ENCODE peak calls at places on chromosomes 1 and 21, in four cellular contexts. G, C, R and H are unnamed samples. For H3K4me1, the result is how much of the 10 kb centered on the place peaks cover.

GRCh38 chr1:15249032-15249601 is 2.1 kb downstream of the FHAD1 start:
- DNase-seq in G (no peak), R (no peak), C (no peak), H (no peak)

GRCh38 chr1:199859525-199859924 is 168.0 kb upstream of the NR5A2 start:
- DNase-seq in C (no peak), R (no peak), G (no peak), H (no peak)

GRCh38 chr21:31564439-31564838 is 95.1 kb upstream of the SOD1 start:
- DNase-seq in C (no peak), R (no peak), G (no peak), H (no peak)

GRCh38 chr1:5311147-5311546 is 656.7 kb downstream of the AJAP1 start:
- DNase-seq in G (no peak), R (no peak), C (no peak), H (no peak)

GRCh38 chr1:11713095-11713494 is 21.6 kb downstream of the DRAXIN start:
- DNase-seq in G (no peak), C (no peak), R (no peak), H (no peak)

GRCh38 chr1:73604739-73605138 is 593.2 kb downstream of the LRRIQ3 start:
- DNase-seq in R (no peak), G (no peak), C (no peak), H (no peak)

GRCh38 chr1:55155522-55155921 is 59.6 kb downstream of the USP24 start:
- DNase-seq in C (no peak), G (no peak), R (peak), H (peak)

GRCh38 chr1:74468982-74469603 is 43.3 kb downstream of the LRRC53 start:
- DNase-seq in G (no peak), C (no peak), R (no peak), H (no peak)

GRCh38 chr1:119549719-119550141 is 42.7 kb downstream of the HSD3B1 start:
- DNase-seq in C (no peak), G (peak), R (no peak), H (no peak)

GRCh38 chr1:2386636-2387611 is 4.4 kb downstream of the MORN1 start:
- DNase-seq in G (peak), C (no peak), R (peak), H (no peak)

GRCh38 chr1:151816548-151816947 is 11.3 kb upstream of the LINGO4 start:
- DNase-seq in R (no peak), G (no peak), C (no peak), H (no peak)

GRCh38 chr1:166691476-166691875 is 147.8 kb upstream of the POGK start:
- DNase-seq in C (no peak), G (no peak), R (no peak), H (no peak)

GRCh38 chr21:42148584-42148983 is 70.4 kb upstream of the ABCG1 start:
- DNase-seq in C (no peak), G (peak), R (no peak), H (no peak)

GRCh38 chr1:17887646-17888395 is 132.7 kb downstream of the ACTL8 start:
- DNase-seq in C (no peak), R (no peak), G (no peak), H (no peak)

GRCh38 chr1:247496581-247497285 is 38.8 kb upstream of the OR2B11 start:
- DNase-seq in G (no peak), C (no peak), R (no peak), H (no peak)

GRCh38 chr21:33763573-33763881 is 121.2 kb downstream of the ITSN1 start:
- DNase-seq in G (no peak), R (no peak), C (no peak), H (no peak)

GRCh38 chr21:42232176-42232825 is 13.4 kb downstream of the ABCG1 start:
- DNase-seq in G (no peak), C (no peak), R (peak), H (no peak)

GRCh38 chr1:161083743-161084084 is 5.6 kb downstream of the NECTIN4 start:
- DNase-seq in G (no peak), R (no peak), C (no peak), H (no peak)

GRCh38 chr1:161082483-161082882 is 6.9 kb downstream of the NECTIN4 start:
- DNase-seq in G (no peak), R (no peak), C (no peak), H (no peak)

GRCh38 chr1:161082996-161083742 is 6.2 kb downstream of the NECTIN4 start:
- DNase-seq in G (no peak), R (peak), C (no peak), H (peak)

GRCh38 chr1:161085165-161085564 is 4.2 kb downstream of the NECTIN4 start:
- DNase-seq in R (no peak), G (no peak), C (no peak), H (no peak)

GRCh38 chr1:161084205-161084988 is 5.0 kb downstream of the NECTIN4 start:
- DNase-seq in G (no peak), R (no peak), C (no peak), H (no peak)
- H3K4me1 ChIP-seq in G (under half), R (under half), C (under half), H (under half)

GRCh38 chr1:156711011-156711817 is 5.8 kb upstream of the CRABP2 start:
- DNase-seq in G (no peak), R (no peak), C (no peak), H (no peak)
- H3K4me1 ChIP-seq in G (under half), R (under half), C (under half), H (under half)

DNA sequence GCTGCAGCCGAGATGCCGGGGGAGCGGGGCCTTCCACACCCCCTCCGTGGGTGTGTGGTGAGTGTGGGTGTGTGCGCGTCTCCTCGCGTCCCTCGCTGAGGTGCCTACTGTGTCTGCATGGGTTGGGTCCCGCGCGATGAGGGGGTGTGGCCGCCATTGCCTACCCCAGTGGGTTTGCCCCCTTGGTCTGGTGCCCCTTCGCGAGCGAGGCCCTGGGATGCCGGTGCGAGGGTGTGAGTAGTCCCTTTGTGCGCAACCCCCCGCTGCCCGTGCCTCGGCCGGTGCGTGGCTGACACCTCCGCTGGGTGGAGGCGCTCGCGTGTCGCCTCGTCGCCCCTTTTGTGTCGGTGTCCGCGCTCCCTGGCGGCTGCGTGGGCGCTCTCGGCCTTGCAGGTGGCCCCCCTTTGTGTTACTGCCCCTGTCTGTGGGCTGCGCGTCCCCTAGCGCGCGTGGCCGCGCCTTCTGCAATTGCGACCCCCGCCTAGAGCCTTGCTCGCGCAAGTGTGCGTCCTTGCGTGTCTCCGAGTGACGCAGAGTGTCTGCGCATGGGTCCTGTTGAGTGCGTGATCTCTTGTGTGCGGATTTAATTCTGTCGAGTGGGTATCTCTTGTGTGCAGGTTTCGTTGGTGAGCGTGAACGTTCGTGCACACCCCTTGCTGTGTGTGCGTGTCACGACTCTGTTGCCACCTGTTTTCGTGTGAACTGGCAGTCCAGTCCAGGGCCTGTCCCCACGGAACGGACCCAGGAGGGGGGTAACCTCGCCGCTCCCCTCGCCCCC is 552 bp downstream of the TTC3 start:
- DNase-seq in G (peak), R (no peak), C (peak), H (peak)
- H3K4me1 ChIP-seq in G (under half), R (under half), C (under half), H (under half)

GRCh38 chr1:187847531-187847930 is 1018.8 kb downstream of the PLA2G4A start:
- DNase-seq in R (no peak), C (no peak), G (no peak), H (no peak)
- H3K4me1 ChIP-seq in R (under half), C (under half), G (under half), H (under half)

DNA sequence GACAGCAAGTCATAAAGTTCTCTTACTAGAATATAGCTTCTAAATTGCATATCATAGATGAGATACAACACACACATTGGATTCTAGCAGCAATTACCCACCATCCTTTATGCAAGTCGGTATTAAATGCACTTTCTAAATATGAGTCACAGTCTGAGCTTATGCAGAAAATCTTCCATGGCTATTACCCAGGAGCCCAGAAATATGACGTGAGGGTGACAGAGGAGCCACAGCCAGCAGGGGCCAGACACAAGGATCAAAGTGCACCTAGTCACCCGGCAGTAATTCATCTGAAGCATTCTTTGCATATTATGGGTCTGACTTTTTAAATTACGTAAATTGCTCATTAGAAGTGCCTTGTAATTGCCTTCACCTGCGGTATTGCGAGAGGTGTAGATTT is 470.2 kb upstream of the VAMP3 start:
- DNase-seq in R (no peak), C (no peak), G (no peak), H (no peak)
- H3K4me1 ChIP-seq in R (under half), C (under half), G (under half), H (under half)

DNA sequence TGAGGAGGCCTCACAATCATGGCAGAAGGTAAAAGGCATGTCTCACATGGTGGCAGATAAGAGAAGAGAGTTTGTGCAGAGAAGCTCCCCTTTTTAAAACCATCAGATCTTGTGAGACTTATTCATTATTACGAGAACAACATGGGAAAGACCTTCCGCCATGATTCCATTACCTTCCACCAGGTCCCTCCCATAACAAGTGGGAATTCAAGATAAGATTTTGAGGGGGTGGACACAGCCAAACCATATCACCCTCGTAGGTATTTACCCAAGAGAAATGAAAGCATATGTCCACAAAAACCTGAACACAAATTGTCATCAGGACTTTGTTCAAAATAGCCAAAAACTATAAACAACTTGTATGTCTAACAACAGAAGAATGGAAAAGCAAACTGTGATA is 45.9 kb upstream of the TENT5C start:
- DNase-seq in C (no peak), R (no peak), G (no peak), H (no peak)
- H3K4me1 ChIP-seq in C (under half), R (under half), G (under half), H (under half)

DNA sequence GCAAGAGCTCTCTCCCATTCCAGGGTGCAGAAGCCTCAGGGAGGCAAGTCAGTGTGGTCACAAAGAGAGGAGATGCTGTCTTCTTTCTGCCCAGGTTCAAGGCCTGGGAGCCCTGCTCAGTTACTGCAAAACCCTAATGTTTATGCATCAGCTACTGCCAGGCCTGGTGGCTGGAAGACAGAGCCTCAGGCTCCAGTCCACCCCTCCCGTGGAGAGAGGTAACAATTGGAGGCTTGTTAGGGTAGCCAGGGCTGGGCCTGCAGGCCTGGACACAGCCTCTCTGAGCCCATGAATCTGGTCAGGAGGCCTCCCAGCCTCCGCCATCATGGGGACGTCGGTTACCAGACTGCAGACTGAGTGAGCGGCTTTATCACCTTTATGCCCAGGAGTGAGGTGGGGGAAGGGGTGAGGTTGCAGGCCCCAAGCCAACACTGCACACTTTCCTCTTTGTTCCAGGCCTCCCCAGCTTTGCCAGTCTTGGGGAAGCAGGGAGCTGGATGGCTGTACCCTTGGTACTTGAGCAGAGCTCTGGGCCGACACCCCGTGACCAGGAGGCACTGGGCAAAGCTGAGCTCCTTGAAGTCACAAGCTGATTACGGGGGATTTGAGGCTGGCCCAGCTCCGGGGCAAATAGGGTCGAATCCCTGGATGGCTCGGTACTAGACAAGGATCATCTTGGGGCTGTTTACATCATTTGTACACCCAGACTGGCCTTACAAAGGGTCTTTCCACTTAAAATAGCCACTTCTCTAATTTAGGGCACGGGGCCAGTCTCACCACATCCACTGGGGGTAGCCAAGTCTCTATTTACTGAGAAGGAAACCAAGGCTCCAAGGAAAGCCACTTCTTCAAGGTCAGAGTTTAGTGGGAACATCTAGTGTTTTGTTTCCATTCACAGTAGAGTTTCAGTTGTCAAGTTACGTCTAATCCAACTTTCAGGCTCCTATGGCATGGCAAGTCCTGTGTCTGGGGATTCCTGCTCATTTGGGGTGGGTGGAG is 5.2 kb downstream of the SLC2A1 start:
- DNase-seq in C (no peak), R (no peak), G (no peak), H (no peak)
- H3K4me1 ChIP-seq in C (half or more), R (under half), G (under half), H (under half)

DNA sequence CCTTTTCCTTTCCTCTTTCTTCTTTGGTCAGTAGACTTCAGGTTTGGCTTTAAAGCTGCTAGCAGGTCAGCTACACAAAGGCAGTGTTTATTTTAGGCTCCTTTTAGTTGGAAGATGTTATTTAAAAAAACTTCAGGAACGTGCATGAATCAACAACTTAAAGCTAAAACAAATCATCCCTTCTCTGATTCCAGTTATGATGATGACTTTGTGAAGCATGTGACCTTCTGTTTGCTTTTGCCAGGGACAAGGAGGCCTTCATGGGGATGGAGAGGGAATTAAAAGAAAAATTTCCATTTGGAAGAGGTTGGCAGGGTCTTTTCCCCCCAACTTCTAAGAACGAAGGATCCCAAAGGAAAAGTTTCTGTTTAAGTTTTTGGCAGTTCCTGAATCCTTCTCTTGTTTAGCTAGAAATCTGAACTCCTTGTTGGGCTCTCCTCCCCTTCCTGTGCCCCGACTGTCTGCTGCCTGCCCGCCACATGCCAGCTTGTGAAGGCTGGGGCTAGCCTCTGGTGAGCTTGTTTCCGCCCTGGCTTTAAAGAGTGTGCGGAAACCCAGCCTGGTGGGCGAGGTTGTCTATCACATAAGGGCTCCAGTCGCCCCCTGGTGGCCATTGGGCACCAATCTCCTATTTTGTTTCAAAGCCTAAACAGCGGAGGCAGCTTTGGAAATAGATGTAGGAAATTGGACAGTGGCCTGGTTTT is 9.5 kb downstream of the ATP8B2 start:
- DNase-seq in R (peak), G (peak), C (peak), H (peak)
- H3K4me1 ChIP-seq in R (under half), G (under half), C (half or more), H (under half)

GRCh38 chr21:21101911-21102310 is 103.7 kb downstream of the NCAM2 start:
- DNase-seq in C (no peak), R (no peak), G (no peak), H (no peak)
- H3K4me1 ChIP-seq in C (under half), R (under half), G (under half), H (under half)

DNA sequence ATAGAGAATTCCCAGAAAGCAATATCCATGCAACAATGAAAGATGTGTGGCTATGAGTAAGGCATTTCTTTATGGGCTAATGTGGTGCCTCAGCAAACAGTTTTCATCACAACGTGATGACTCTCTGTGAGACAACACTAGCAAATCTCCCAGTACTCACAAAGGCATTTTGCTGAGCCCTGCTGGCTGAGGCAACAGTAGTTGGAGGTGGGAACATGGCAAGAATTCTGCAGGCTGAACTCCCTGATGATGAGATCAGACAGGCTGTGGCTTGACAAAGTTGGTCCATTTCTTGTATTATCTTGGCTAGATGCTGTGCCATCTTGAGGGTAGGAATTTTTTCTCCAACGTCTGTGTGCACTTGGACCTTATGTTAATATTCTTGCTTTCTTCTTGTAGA is 24.6 kb downstream of the PROX1 start:
- DNase-seq in R (no peak), G (no peak), C (no peak), H (no peak)
- H3K4me1 ChIP-seq in R (under half), G (under half), C (under half), H (under half)